ENCODE peak calls at places on chromosomes 2 and 18, in eight cellular contexts. One of them, this sample, is unnamed.

GRCh38 chr2:38207168-38207567 is 131.2 kb upstream of the CYP1B1 start:
- DNase-seq in OCI-LY7: no peak
- DNase-seq in RWPE2: no peak
- DNase-seq in heart right ventricle: no peak
- DNase-seq in neural progenitor cell: no peak
- DNase-seq in ovary: no peak
- DNase-seq in naive thymus-derived CD4-positive, alpha-beta T cell: no peak
- DNase-seq in tibial artery: no peak
- DNase-seq in this sample: no peak

GRCh38 chr2:175824243-175824642 is 177.8 kb downstream of the LNPK start:
- DNase-seq in RWPE2: no peak
- DNase-seq in tibial artery: no peak
- DNase-seq in heart right ventricle: no peak
- DNase-seq in neural progenitor cell: no peak
- DNase-seq in naive thymus-derived CD4-positive, alpha-beta T cell: no peak
- DNase-seq in OCI-LY7: no peak
- DNase-seq in ovary: no peak
- DNase-seq in this sample: no peak

GRCh38 chr2:44246436-44246835 is 28.8 kb upstream of the SLC3A1 start:
- DNase-seq in RWPE2: no peak
- DNase-seq in neural progenitor cell: no peak
- DNase-seq in ovary: no peak
- DNase-seq in heart right ventricle: no peak
- DNase-seq in OCI-LY7: no peak
- DNase-seq in naive thymus-derived CD4-positive, alpha-beta T cell: no peak
- DNase-seq in tibial artery: no peak
- DNase-seq in this sample: no peak

GRCh38 chr2:148674063-148675020 is 29.8 kb downstream of the EPC2 start:
- DNase-seq in heart right ventricle: no peak
- DNase-seq in OCI-LY7: peak; percentile 46
- DNase-seq in naive thymus-derived CD4-positive, alpha-beta T cell: no peak
- DNase-seq in ovary: no peak
- DNase-seq in RWPE2: no peak
- DNase-seq in tibial artery: no peak
- DNase-seq in neural progenitor cell: peak; percentile 62
- DNase-seq in this sample: peak; percentile 56

GRCh38 chr18:49648811-49649210 is 87.0 kb downstream of the LIPG start:
- DNase-seq in ovary: no peak
- DNase-seq in heart right ventricle: no peak
- DNase-seq in neural progenitor cell: no peak
- DNase-seq in tibial artery: no peak
- DNase-seq in RWPE2: no peak
- DNase-seq in naive thymus-derived CD4-positive, alpha-beta T cell: no peak
- DNase-seq in OCI-LY7: no peak
- DNase-seq in this sample: no peak

GRCh38 chr2:196610796-196611195 is 28.7 kb upstream of the CCDC150 start:
- DNase-seq in naive thymus-derived CD4-positive, alpha-beta T cell: no peak
- DNase-seq in ovary: no peak
- DNase-seq in tibial artery: no peak
- DNase-seq in RWPE2: no peak
- DNase-seq in neural progenitor cell: no peak
- DNase-seq in OCI-LY7: no peak
- DNase-seq in heart right ventricle: no peak
- DNase-seq in this sample: no peak

GRCh38 chr18:36572135-36572856 is 256.5 kb downstream of the TPGS2 start:
- DNase-seq in tibial artery: peak; percentile 76
- DNase-seq in neural progenitor cell: peak; percentile 70
- DNase-seq in naive thymus-derived CD4-positive, alpha-beta T cell: no peak
- DNase-seq in OCI-LY7: peak; percentile 21
- DNase-seq in RWPE2: no peak
- DNase-seq in heart right ventricle: no peak
- DNase-seq in ovary: peak; percentile 31
- DNase-seq in this sample: peak; percentile 22

GRCh38 chr2:108268001-108268400 is 20.7 kb upstream of the SULT1C2 start:
- DNase-seq in naive thymus-derived CD4-positive, alpha-beta T cell: no peak
- DNase-seq in heart right ventricle: no peak
- DNase-seq in RWPE2: no peak
- DNase-seq in tibial artery: no peak
- DNase-seq in ovary: no peak
- DNase-seq in OCI-LY7: no peak
- DNase-seq in neural progenitor cell: no peak
- DNase-seq in this sample: no peak

GRCh38 chr2:65358690-65359400 is 73.6 kb downstream of the SPRED2 start:
- DNase-seq in heart right ventricle: no peak
- DNase-seq in naive thymus-derived CD4-positive, alpha-beta T cell: no peak
- DNase-seq in neural progenitor cell: no peak
- DNase-seq in ovary: no peak
- DNase-seq in tibial artery: no peak
- DNase-seq in RWPE2: no peak
- DNase-seq in OCI-LY7: no peak
- DNase-seq in this sample: no peak
- H3K4me1 ChIP-seq in heart right ventricle: peaks cover 62% of the 10 kb centered on the region
- H3K4me1 ChIP-seq in naive thymus-derived CD4-positive, alpha-beta T cell: no peaks in the 10 kb centered on the region
- H3K4me1 ChIP-seq in neural progenitor cell: peaks cover 34% of the 10 kb centered on the region
- H3K4me1 ChIP-seq in ovary: peaks cover 2% of the 10 kb centered on the region
- H3K4me1 ChIP-seq in tibial artery: peaks cover 9% of the 10 kb centered on the region
- H3K4me1 ChIP-seq in RWPE2: peaks cover 53% of the 10 kb centered on the region
- H3K4me1 ChIP-seq in OCI-LY7: peaks cover 95% of the 10 kb centered on the region
- H3K4me1 ChIP-seq in this sample: no peaks in the 10 kb centered on the region

GRCh38 chr18:11993264-11993916 is 12.1 kb downstream of the IMPA2 start:
- DNase-seq in ovary: no peak
- DNase-seq in tibial artery: no peak
- DNase-seq in RWPE2: no peak
- DNase-seq in naive thymus-derived CD4-positive, alpha-beta T cell: no peak
- DNase-seq in heart right ventricle: no peak
- DNase-seq in OCI-LY7: no peak
- DNase-seq in neural progenitor cell: no peak
- DNase-seq in this sample: no peak

GRCh38 chr18:11996190-11996754 is 15.0 kb downstream of the IMPA2 start:
- DNase-seq in heart right ventricle: no peak
- DNase-seq in naive thymus-derived CD4-positive, alpha-beta T cell: no peak
- DNase-seq in ovary: no peak
- DNase-seq in OCI-LY7: no peak
- DNase-seq in RWPE2: no peak
- DNase-seq in neural progenitor cell: no peak
- DNase-seq in tibial artery: no peak
- DNase-seq in this sample: no peak

GRCh38 chr18:11995445-11996189 is 14.3 kb downstream of the IMPA2 start:
- DNase-seq in ovary: peak; percentile 53
- DNase-seq in tibial artery: peak; percentile 81
- DNase-seq in neural progenitor cell: peak; percentile 80
- DNase-seq in naive thymus-derived CD4-positive, alpha-beta T cell: peak; percentile 33
- DNase-seq in heart right ventricle: peak; percentile 76
- DNase-seq in OCI-LY7: peak; percentile 76
- DNase-seq in RWPE2: no peak
- DNase-seq in this sample: peak; percentile 67

GRCh38 chr18:11994346-11994707 is 13.0 kb downstream of the IMPA2 start:
- DNase-seq in tibial artery: no peak
- DNase-seq in naive thymus-derived CD4-positive, alpha-beta T cell: no peak
- DNase-seq in RWPE2: no peak
- DNase-seq in OCI-LY7: no peak
- DNase-seq in heart right ventricle: peak; percentile 60
- DNase-seq in neural progenitor cell: no peak
- DNase-seq in ovary: peak; percentile 22
- DNase-seq in this sample: no peak

DNA sequence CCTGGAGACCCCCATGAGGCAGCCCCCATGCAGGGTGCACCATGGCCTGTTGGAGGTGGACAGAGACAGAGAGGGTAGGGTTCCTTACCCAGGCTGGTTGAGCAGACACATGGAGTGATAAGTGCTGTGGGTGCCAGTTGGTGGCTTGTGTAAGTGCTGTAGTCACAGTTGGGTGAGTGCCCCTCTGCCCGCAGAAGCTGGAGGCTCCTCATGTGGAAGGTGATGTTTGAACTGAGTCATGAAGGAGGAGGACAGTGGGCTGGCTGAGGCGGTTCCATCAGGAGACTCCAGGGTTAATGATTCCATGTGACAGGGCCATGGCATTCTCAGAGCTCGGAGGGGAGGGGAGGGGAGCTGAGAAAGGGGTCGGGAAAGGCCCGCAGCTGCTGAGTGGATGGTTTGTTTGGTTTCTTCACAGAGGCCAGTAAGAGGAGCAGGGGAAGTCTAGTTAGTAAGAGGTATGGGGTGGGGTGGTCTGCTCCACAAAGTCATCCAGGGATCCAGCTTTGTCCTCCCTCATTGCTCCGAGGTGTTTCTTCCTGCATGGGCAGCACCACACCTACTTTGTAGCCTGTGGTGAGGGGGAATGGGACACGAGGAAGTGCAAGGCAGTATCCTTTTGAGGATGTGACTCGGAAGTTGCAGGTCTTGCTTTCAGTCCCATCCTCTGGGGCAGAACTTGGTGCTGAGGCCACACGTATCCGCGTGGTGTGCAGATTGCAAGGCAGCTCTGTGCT is 13.6 kb downstream of the IMPA2 start:
- DNase-seq in RWPE2: no peak
- DNase-seq in neural progenitor cell: peak; percentile 41
- DNase-seq in OCI-LY7: no peak
- DNase-seq in naive thymus-derived CD4-positive, alpha-beta T cell: no peak
- DNase-seq in ovary: no peak
- DNase-seq in heart right ventricle: no peak
- DNase-seq in tibial artery: no peak
- DNase-seq in this sample: no peak
- H3K4me1 ChIP-seq in RWPE2: peaks cover 10% of the 10 kb centered on the region
- H3K4me1 ChIP-seq in neural progenitor cell: peaks cover 11% of the 10 kb centered on the region
- H3K4me1 ChIP-seq in OCI-LY7: peaks cover 28% of the 10 kb centered on the region
- H3K4me1 ChIP-seq in naive thymus-derived CD4-positive, alpha-beta T cell: peaks cover 6% of the 10 kb centered on the region
- H3K4me1 ChIP-seq in ovary: peaks cover 7% of the 10 kb centered on the region
- H3K4me1 ChIP-seq in heart right ventricle: peaks cover 39% of the 10 kb centered on the region
- H3K4me1 ChIP-seq in tibial artery: peaks cover 11% of the 10 kb centered on the region
- H3K4me1 ChIP-seq in this sample: peaks cover 6% of the 10 kb centered on the region

DNA sequence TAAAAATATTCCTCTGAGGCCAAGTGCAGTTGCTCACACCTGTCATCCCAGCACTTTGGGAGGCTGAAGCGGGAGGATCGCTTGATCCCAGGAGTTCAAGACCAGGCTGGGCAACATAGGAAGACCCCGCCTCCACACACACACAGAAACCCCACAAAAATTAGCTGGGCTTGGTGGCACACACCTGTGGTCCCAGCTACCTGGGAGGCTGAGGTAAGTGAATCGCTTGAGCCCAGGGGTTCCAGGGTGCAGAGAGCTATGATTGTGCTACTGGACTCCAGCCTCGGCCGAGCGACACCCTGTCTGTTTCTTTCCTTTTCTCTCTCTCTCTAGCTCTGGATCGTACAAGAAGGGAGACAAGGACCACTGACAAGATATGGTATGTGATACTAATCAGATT is 1.8 kb upstream of the XRCC5 start:
- DNase-seq in RWPE2: no peak
- DNase-seq in heart right ventricle: no peak
- DNase-seq in OCI-LY7: no peak
- DNase-seq in ovary: no peak
- DNase-seq in tibial artery: no peak
- DNase-seq in neural progenitor cell: no peak
- DNase-seq in naive thymus-derived CD4-positive, alpha-beta T cell: no peak
- DNase-seq in this sample: no peak
- H3K4me1 ChIP-seq in RWPE2: peaks cover 13% of the 10 kb centered on the region
- H3K4me1 ChIP-seq in heart right ventricle: peaks cover 32% of the 10 kb centered on the region
- H3K4me1 ChIP-seq in OCI-LY7: peaks cover 29% of the 10 kb centered on the region
- H3K4me1 ChIP-seq in ovary: peaks cover 2% of the 10 kb centered on the region
- H3K4me1 ChIP-seq in tibial artery: peaks cover 17% of the 10 kb centered on the region
- H3K4me1 ChIP-seq in neural progenitor cell: peaks cover 45% of the 10 kb centered on the region
- H3K4me1 ChIP-seq in naive thymus-derived CD4-positive, alpha-beta T cell: peaks cover 22% of the 10 kb centered on the region
- H3K4me1 ChIP-seq in this sample: peaks cover 30% of the 10 kb centered on the region

GRCh38 chr2:20634430-20635095 is 16.3 kb downstream of the HS1BP3 start:
- DNase-seq in heart right ventricle: no peak
- DNase-seq in ovary: peak; percentile 52
- DNase-seq in RWPE2: no peak
- DNase-seq in OCI-LY7: no peak
- DNase-seq in neural progenitor cell: no peak
- DNase-seq in tibial artery: no peak
- DNase-seq in naive thymus-derived CD4-positive, alpha-beta T cell: no peak
- DNase-seq in this sample: no peak
- H3K4me1 ChIP-seq in heart right ventricle: peaks cover 62% of the 10 kb centered on the region
- H3K4me1 ChIP-seq in ovary: peaks cover 4% of the 10 kb centered on the region
- H3K4me1 ChIP-seq in RWPE2: peaks cover 25% of the 10 kb centered on the region
- H3K4me1 ChIP-seq in OCI-LY7: peaks cover 14% of the 10 kb centered on the region
- H3K4me1 ChIP-seq in neural progenitor cell: peaks cover 6% of the 10 kb centered on the region
- H3K4me1 ChIP-seq in tibial artery: peaks cover 54% of the 10 kb centered on the region
- H3K4me1 ChIP-seq in naive thymus-derived CD4-positive, alpha-beta T cell: no peaks in the 10 kb centered on the region
- H3K4me1 ChIP-seq in this sample: no peaks in the 10 kb centered on the region

GRCh38 chr2:218262631-218263586 is 2.1 kb downstream of the GPBAR1 start:
- DNase-seq in RWPE2: no peak
- DNase-seq in ovary: no peak
- DNase-seq in heart right ventricle: peak; percentile 50
- DNase-seq in naive thymus-derived CD4-positive, alpha-beta T cell: no peak
- DNase-seq in OCI-LY7: no peak
- DNase-seq in neural progenitor cell: no peak
- DNase-seq in tibial artery: no peak
- DNase-seq in this sample: no peak
- H3K4me1 ChIP-seq in RWPE2: no peaks in the 10 kb centered on the region
- H3K4me1 ChIP-seq in ovary: peaks cover 22% of the 10 kb centered on the region
- H3K4me1 ChIP-seq in heart right ventricle: peaks cover 67% of the 10 kb centered on the region
- H3K4me1 ChIP-seq in naive thymus-derived CD4-positive, alpha-beta T cell: peaks cover under 1% of the 10 kb centered on the region
- H3K4me1 ChIP-seq in OCI-LY7: peaks cover 38% of the 10 kb centered on the region
- H3K4me1 ChIP-seq in neural progenitor cell: peaks cover 14% of the 10 kb centered on the region
- H3K4me1 ChIP-seq in tibial artery: peaks cover 29% of the 10 kb centered on the region
- H3K4me1 ChIP-seq in this sample: no peaks in the 10 kb centered on the region

GRCh38 chr2:64748147-64748546 is 94.4 kb upstream of the SERTAD2 start:
- DNase-seq in tibial artery: no peak
- DNase-seq in neural progenitor cell: no peak
- DNase-seq in ovary: no peak
- DNase-seq in RWPE2: no peak
- DNase-seq in heart right ventricle: no peak
- DNase-seq in naive thymus-derived CD4-positive, alpha-beta T cell: no peak
- DNase-seq in OCI-LY7: peak; percentile 28
- DNase-seq in this sample: no peak
- H3K4me1 ChIP-seq in tibial artery: peaks cover 28% of the 10 kb centered on the region
- H3K4me1 ChIP-seq in neural progenitor cell: peaks cover 4% of the 10 kb centered on the region
- H3K4me1 ChIP-seq in ovary: peaks cover 8% of the 10 kb centered on the region
- H3K4me1 ChIP-seq in RWPE2: peaks cover 39% of the 10 kb centered on the region
- H3K4me1 ChIP-seq in heart right ventricle: peaks cover 21% of the 10 kb centered on the region
- H3K4me1 ChIP-seq in naive thymus-derived CD4-positive, alpha-beta T cell: peaks cover 13% of the 10 kb centered on the region
- H3K4me1 ChIP-seq in OCI-LY7: peaks cover 71% of the 10 kb centered on the region
- H3K4me1 ChIP-seq in this sample: peaks cover 18% of the 10 kb centered on the region

This sample was measured in CD4-positive, CD25-positive, alpha-beta regulatory T cell.